ENCODE peak calls at places on chromosomes 7 and 10, in seven cellular contexts. A, U, V, R, X, L and C are unnamed samples.

GRCh38 chr10:77297370-77297692 is 340.3 kb downstream of the KCNMA1 start:
- DNase-seq in A (no peak), V (peak), R (no peak), L (no peak), X (peak), U (no peak), C (no peak)

GRCh38 chr10:33421789-33422188 is 87.3 kb upstream of the NRP1 start:
- DNase-seq in L (no peak), R (no peak), X (peak), V (peak), A (peak), U (no peak), C (no peak)

GRCh38 chr7:31049001-31049765 is 2.9 kb upstream of the ADCYAP1R1 start:
- DNase-seq in L (no peak), A (no peak), U (no peak), X (no peak), V (no peak), R (no peak), C (no peak)

GRCh38 chr7:88664630-88665233 is 94.8 kb upstream of the ZNF804B start:
- DNase-seq in X (peak), L (no peak), R (no peak), V (peak), U (peak), A (no peak), C (no peak)

GRCh38 chr10:114928818-114929217 is 9.2 kb upstream of the TRUB1 start:
- DNase-seq in R (no peak), U (no peak), V (no peak), X (no peak), A (no peak), L (no peak), C (no peak)

GRCh38 chr10:32377458-32378370 is 30.8 kb upstream of the EPC1 start:
- DNase-seq in X (peak), L (no peak), A (no peak), U (no peak), V (peak), R (peak), C (no peak)

GRCh38 chr7:92851732-92852131 is 15.4 kb upstream of the CDK6 start:
- DNase-seq in R (no peak), X (peak), A (no peak), L (no peak), V (no peak), U (no peak), C (no peak)

GRCh38 chr7:1981201-1981877 is 251.4 kb downstream of the MAD1L1 start:
- DNase-seq in A (no peak), V (no peak), L (no peak), U (no peak), R (no peak), X (no peak), C (no peak)

GRCh38 chr7:114973147-114973546 is 51.3 kb downstream of the MDFIC start:
- DNase-seq in V (peak), A (no peak), L (no peak), X (peak), R (no peak), U (no peak), C (no peak)

GRCh38 chr7:96663871-96664445 is 45.7 kb downstream of the SEM1 start:
- DNase-seq in U (no peak), R (no peak), A (no peak), V (no peak), X (peak), L (no peak), C (no peak)

GRCh38 chr10:15262036-15262713 is 93.7 kb upstream of the NMT2 start:
- DNase-seq in L (no peak), U (no peak), X (peak), A (peak), R (peak), V (peak), C (no peak)

GRCh38 chr10:50605280-50606270 is 18.2 kb downstream of the SGMS1 start:
- DNase-seq in V (peak), R (peak), U (no peak), A (peak), L (no peak), X (peak), C (no peak)

GRCh38 chr10:72013202-72013945 is 49.2 kb downstream of the CHST3 start:
- DNase-seq in L (no peak), X (no peak), A (no peak), R (no peak), V (no peak), U (no peak), C (no peak)

GRCh38 chr10:111439034-111439842 is 362.4 kb downstream of the ADRA2A start:
- DNase-seq in A (no peak), U (no peak), L (no peak), X (no peak), V (no peak), R (no peak), C (no peak)

GRCh38 chr7:71618281-71618680 is 486.3 kb downstream of the GALNT17 start:
- DNase-seq in R (no peak), L (no peak), V (no peak), A (no peak), U (no peak), X (peak), C (no peak)

GRCh38 chr10:74008212-74008731 is 10.4 kb downstream of the VCL start:
- DNase-seq in X (peak), L (no peak), U (no peak), A (no peak), R (peak), V (peak), C (no peak)

GRCh38 chr7:35384761-35385700 is 131.1 kb upstream of the TBX20 start:
- DNase-seq in U (no peak), V (no peak), L (no peak), X (no peak), A (no peak), R (no peak), C (no peak)

GRCh38 chr10:58514102-58514472 is 1.4 kb downstream of the BICC1 start:
- DNase-seq in L (no peak), R (no peak), V (peak), A (no peak), U (no peak), X (no peak), C (no peak)

GRCh38 chr10:26780793-26781601 is 79.8 kb downstream of the ABI1 start:
- DNase-seq in R (no peak), U (peak), A (no peak), L (no peak), X (peak), V (peak), C (no peak)

GRCh38 chr10:74658511-74658910 is 167.9 kb upstream of the KAT6B start:
- DNase-seq in U (no peak), R (no peak), L (no peak), V (no peak), X (no peak), A (no peak), C (no peak)

GRCh38 chr10:43735907-43736306 is 87.2 kb upstream of the ZNF32 start:
- DNase-seq in A (no peak), R (no peak), X (peak), L (no peak), V (no peak), U (no peak), C (no peak)

GRCh38 chr7:79302281-79302680 is 151.2 kb downstream of the MAGI2 start:
- DNase-seq in A (no peak), V (no peak), X (no peak), R (no peak), L (no peak), U (no peak), C (no peak)

GRCh38 chr10:17744395-17744841 is 7.6 kb upstream of the TMEM236 start:
- DNase-seq in R (no peak), L (no peak), U (no peak), V (no peak), X (no peak), A (no peak), C (no peak)

GRCh38 chr10:120386896-120387295 is 70.1 kb upstream of the PLPP4 start:
- DNase-seq in X (peak), U (no peak), L (no peak), R (no peak), V (no peak), A (no peak), C (no peak)

GRCh38 chr7:12827920-12828319 is 140.5 kb downstream of the ARL4A start:
- DNase-seq in L (no peak), V (peak), A (no peak), X (no peak), R (no peak), U (no peak), C (no peak)

GRCh38 chr7:24572421-24573007 is 738 bp upstream of the PALS2 start:
- DNase-seq in R (peak), X (peak), A (peak), L (peak), V (peak), U (no peak), C (peak)

GRCh38 chr10:110192552-110192951 is 14.9 kb upstream of the MXI1 start:
- DNase-seq in X (no peak), L (no peak), R (peak), A (no peak), U (peak), V (peak), C (no peak)
- TF ChIP-seq CTCF in X (no peak), L (no peak), R (no peak), A (no peak), U (peak), V (peak), C (no peak)

GRCh38 chr10:1591742-1592141 is 145.6 kb downstream of the ADARB2 start:
- DNase-seq in X (no peak), R (no peak), V (no peak), A (peak), U (peak), L (no peak), C (no peak)
- TF ChIP-seq CTCF in X (no peak), R (no peak), V (no peak), A (no peak), U (no peak), L (no peak), C (no peak)

DNA sequence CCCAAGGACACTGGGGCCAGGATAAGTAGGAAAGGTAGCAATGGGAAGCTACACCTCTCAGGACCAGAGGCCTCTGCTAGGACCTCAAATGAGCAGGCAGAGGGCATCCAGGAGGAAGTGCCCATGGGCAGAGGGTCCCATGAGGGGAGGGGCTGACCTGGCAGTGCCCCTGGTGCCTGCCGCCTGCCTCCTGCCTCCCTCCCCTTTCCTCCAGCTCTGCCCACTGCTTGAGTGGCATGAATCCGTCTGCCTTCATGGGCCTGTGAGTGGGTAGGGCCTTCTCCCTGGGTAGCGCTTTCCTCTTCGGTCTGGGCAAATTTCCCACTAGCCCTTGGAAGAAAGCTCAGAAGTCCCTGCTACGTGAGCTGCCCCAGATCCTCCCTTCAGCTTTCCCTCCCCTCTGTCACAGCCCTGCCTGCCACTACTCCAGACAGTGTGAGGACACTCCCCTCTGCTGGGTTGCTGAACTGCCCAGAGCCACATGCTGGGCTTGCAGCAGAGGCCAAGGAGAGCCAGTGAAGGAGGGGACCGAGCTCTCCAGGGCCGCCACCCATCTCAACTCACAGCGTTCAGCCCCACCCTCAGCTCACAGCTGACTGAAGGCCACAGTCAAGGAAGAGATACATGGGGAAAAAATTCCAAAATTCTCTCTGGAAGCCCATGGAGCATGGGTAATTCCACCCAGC is 141.4 kb downstream of the ARHGAP22 start:
- DNase-seq in V (no peak), X (peak), R (no peak), A (no peak), L (no peak), U (peak), C (no peak)
- TF ChIP-seq CTCF in V (no peak), X (no peak), R (no peak), A (no peak), L (no peak), U (no peak), C (no peak)

GRCh38 chr10:132227851-132228390 is 41.2 kb downstream of the DPYSL4 start:
- DNase-seq in X (no peak), R (no peak), L (no peak), U (no peak), A (no peak), V (no peak), C (no peak)

GRCh38 chr10:132228616-132229015 is 41.9 kb downstream of the DPYSL4 start:
- DNase-seq in X (no peak), R (no peak), V (no peak), A (no peak), L (no peak), U (no peak), C (no peak)

GRCh38 chr10:132229834-132230556 is 43.2 kb downstream of the DPYSL4 start:
- DNase-seq in V (no peak), U (no peak), X (no peak), R (peak), L (peak), A (no peak), C (no peak)

GRCh38 chr10:132230557-132231210 is 43.9 kb downstream of the DPYSL4 start:
- DNase-seq in U (no peak), R (no peak), X (no peak), L (no peak), V (no peak), A (no peak), C (no peak)

DNA sequence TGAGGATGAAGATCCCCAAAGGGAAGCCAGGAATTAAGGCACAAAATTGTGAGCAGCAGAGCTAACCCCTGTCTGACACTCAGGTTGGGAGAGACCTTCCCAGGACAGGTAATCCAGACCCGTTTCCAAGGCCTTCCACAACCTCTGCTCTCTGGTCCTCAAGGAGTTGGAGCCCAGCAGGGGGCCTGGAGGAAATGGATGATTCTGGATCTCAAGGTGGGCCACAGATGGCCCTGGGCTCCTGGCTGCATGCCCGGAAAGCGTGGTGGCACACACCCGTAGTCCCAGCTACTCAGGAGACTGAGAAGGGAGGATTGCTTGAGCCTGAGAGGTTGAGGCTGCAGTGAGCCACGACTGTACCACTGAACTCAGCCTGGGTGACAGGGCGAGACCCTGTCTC is 42.3 kb downstream of the DPYSL4 start:
- DNase-seq in R (no peak), V (peak), L (no peak), X (no peak), A (no peak), U (no peak), C (no peak)
- TF ChIP-seq CTCF in R (no peak), V (no peak), L (no peak), X (no peak), A (no peak), U (no peak), C (no peak)

DNA sequence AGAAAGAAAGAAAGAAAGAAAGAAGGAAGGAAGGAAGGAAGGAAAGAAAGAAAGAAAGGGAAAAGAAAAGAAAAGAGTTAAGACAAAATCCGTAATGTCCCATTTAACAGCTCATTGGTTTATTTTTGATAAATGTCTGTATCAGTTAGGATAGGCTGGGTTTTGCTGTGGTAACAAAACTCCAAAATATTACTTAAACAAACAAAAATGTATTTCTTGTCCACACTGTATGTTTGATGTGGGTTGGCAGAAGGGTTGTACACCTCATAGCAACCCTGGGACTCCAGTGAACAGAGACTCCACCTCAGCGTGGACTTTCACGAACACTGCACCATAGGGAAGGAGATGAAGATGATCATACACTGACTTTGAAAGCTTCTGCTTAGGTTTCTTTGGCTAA is 59.6 kb downstream of the PPP1R3C start:
- DNase-seq in X (no peak), U (no peak), L (no peak), A (no peak), V (no peak), R (no peak), C (no peak)
- TF ChIP-seq CTCF in X (no peak), U (no peak), L (no peak), A (no peak), V (no peak), R (no peak), C (no peak)

GRCh38 chr10:69948261-69948660 is 104.4 kb upstream of the MACROH2A2 start:
- DNase-seq in X (no peak), L (no peak), U (no peak), R (no peak), A (no peak), V (no peak), C (no peak)
- TF ChIP-seq CTCF in X (no peak), L (no peak), U (no peak), R (no peak), A (no peak), V (no peak), C (no peak)

DNA sequence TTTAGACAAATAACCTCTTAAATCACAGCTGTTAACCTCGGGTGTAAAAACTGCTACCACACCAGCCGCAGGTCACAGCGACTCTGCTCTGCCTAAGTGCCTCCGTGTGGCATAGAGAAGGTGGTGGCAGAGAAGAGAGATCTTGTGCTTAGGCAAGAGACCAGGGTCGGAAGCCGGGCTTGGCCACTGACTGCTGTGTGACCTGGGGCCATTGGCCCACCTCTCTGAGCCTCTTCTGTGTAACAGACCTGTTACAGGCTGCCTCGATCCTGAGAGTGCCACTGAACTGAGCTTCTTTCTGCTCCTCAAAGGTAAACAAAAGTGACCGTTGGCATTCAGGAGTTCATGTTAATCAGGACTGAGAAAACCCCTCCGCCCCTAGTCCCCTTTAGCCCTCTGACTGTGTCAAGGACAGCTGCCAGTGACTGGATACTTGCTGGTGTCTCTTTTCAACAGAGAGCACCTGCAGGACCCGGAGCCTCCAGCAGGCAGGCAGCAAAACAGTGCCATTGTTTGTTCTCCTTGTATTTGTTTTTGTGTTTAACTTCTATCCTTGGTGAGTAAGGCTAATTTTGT is 36.5 kb downstream of the ZMIZ1 start:
- DNase-seq in L (no peak), X (no peak), V (no peak), R (no peak), A (no peak), U (no peak), C (no peak)
- TF ChIP-seq CTCF in L (no peak), X (peak), V (no peak), R (no peak), A (no peak), U (no peak), C (no peak)

GRCh38 chr10:106355450-106355849 is 809.1 kb downstream of the SORCS1 start:
- DNase-seq in V (peak), X (no peak), L (no peak), U (peak), A (no peak), R (no peak), C (no peak)
- TF ChIP-seq CTCF in V (peak), X (peak), L (no peak), U (peak), A (no peak), R (no peak), C (peak)